ENCODE peak calls at places on chromosome 1, in seven cellular contexts. X is GM23248, H is small intestine, W is uterus, N is psoas muscle, U is adrenal gland, V is PC-9. C is an unnamed sample.

GRCh38 chr1:119966020-119966419 is 69.7 kb upstream of the ADAM30 start:
- DNase-seq in U (no peak), W (no peak), H (no peak), X (peak), V (no peak), N (no peak), C (no peak)

GRCh38 chr1:94273111-94273510 is 35.7 kb upstream of the ARHGAP29 start:
- DNase-seq in X (peak), U (no peak), W (no peak), V (no peak), N (no peak), H (no peak), C (no peak)

GRCh38 chr1:79355073-79355472 is 348.5 kb upstream of the ADGRL4 start:
- DNase-seq in H (no peak), X (peak), V (no peak), W (no peak), N (no peak), U (no peak), C (no peak)

GRCh38 chr1:7485086-7485780 is 285.9 kb upstream of the VAMP3 start:
- DNase-seq in U (no peak), V (no peak), W (no peak), N (no peak), H (no peak), X (no peak), C (no peak)

GRCh38 chr1:17624540-17625256 is 85.2 kb downstream of the ARHGEF10L start:
- DNase-seq in W (no peak), X (peak), H (peak), U (peak), V (peak), N (peak), C (peak)

GRCh38 chr1:58927026-58927721 is 143.3 kb upstream of the JUN start:
- DNase-seq in H (no peak), N (no peak), U (no peak), V (peak), W (no peak), X (no peak), C (no peak)

GRCh38 chr1:56638248-56638647 is 6.9 kb upstream of the PRKAA2 start:
- DNase-seq in H (no peak), W (no peak), V (no peak), N (no peak), X (no peak), U (no peak), C (no peak)

GRCh38 chr1:204408074-204408507 is 3.5 kb downstream of the PPP1R15B start:
- DNase-seq in V (no peak), H (peak), U (peak), X (peak), N (peak), W (peak), C (peak)

GRCh38 chr1:167983797-167984196 is 46.9 kb upstream of the MPC2 start:
- DNase-seq in U (no peak), W (no peak), H (no peak), V (no peak), N (no peak), X (no peak), C (no peak)

GRCh38 chr1:8424539-8425116 is 106.7 kb downstream of the SLC45A1 start:
- DNase-seq in V (peak), X (no peak), H (peak), N (peak), W (peak), U (peak), C (peak)

GRCh38 chr1:179952181-179952580 is 2.4 kb upstream of the CEP350 start:
- DNase-seq in V (no peak), W (no peak), N (no peak), H (no peak), X (no peak), U (no peak), C (no peak)

GRCh38 chr1:172536256-172536655 is 3.3 kb downstream of the SUCO start:
- DNase-seq in N (no peak), W (no peak), V (no peak), H (no peak), X (no peak), U (no peak), C (no peak)

GRCh38 chr1:111598534-111598933 is 21.1 kb upstream of the RAP1A start:
- DNase-seq in H (no peak), W (no peak), U (no peak), N (no peak), V (no peak), X (no peak), C (no peak)

GRCh38 chr1:76901158-76901767 is 34.0 kb downstream of the ST6GALNAC5 start:
- DNase-seq in U (peak), H (peak), V (no peak), W (no peak), N (no peak), X (peak), C (no peak)

GRCh38 chr1:9822897-9823692 is 670 bp downstream of the CLSTN1 start:
- DNase-seq in U (peak), X (peak), H (peak), V (no peak), W (peak), N (peak), C (no peak)

GRCh38 chr1:112325504-112325903 is 70.5 kb upstream of the CTTNBP2NL start:
- DNase-seq in N (peak), X (no peak), W (no peak), U (no peak), V (no peak), H (no peak), C (no peak)

GRCh38 chr1:118100686-118101300 is 84.2 kb downstream of the SPAG17 start:
- DNase-seq in U (no peak), V (no peak), N (no peak), X (peak), W (no peak), H (peak), C (no peak)

GRCh38 chr1:230279583-230279945 is 146.6 kb downstream of the PGBD5 start:
- DNase-seq in U (no peak), N (peak), V (no peak), H (no peak), X (no peak), W (no peak), C (peak)

GRCh38 chr1:208242829-208243521 is 1.2 kb downstream of the PLXNA2 start:
- DNase-seq in H (peak), V (no peak), U (no peak), W (no peak), X (peak), N (peak), C (no peak)
- H3K27ac ChIP-seq in H (peak), V (no peak), U (no peak), W (peak), X (no peak), N (peak), C (peak)

GRCh38 chr1:145710291-145711027 is 3.3 kb upstream of the PDZK1 start:
- DNase-seq in W (no peak), X (no peak), U (no peak), V (no peak), N (no peak), H (no peak), C (no peak)
- H3K27ac ChIP-seq in W (no peak), X (no peak), U (no peak), V (no peak), N (no peak), H (no peak), C (no peak)

DNA sequence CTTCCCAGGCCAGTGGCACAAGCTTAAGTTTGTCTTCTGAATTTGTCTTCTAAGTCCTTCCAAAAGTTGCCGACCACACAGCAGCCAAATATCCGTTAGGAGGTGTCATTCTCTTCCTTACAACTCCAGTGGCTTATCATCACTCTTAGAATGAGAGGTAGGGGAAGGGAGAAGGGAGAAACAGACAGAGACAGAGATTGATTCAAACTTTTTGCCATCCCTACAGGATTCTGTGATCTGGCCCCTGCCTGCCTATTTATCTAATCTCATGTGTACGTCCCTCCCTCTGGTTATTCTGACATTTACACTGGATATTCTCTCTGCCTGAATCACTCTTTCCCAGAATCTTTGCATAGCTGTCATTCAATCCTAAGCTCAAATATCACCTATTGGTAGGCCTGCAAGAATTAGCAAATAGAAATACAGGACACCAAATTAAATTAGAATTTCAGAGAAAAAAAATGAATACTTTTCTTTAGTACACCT is 488 bp upstream of the GNL2 start:
- DNase-seq in H (no peak), W (no peak), U (no peak), V (no peak), X (no peak), N (no peak), C (no peak)
- H3K27ac ChIP-seq in H (no peak), W (peak), U (no peak), V (no peak), X (peak), N (peak), C (peak)

GRCh38 chr1:3902546-3902945 is 2.5 kb upstream of the C1orf174 start:
- DNase-seq in N (no peak), X (peak), U (no peak), W (no peak), V (no peak), H (peak), C (peak)
- H3K27ac ChIP-seq in N (no peak), X (no peak), U (no peak), W (no peak), V (no peak), H (no peak), C (no peak)

C was measured in lower lobe of right lung.